ENCODE peak calls at places on chromosomes 3 and 15, in seven cellular contexts. One of them, this sample, is unnamed. For H3K4me1, the result is how much of the 10 kb centered on the place peaks cover.

GRCh38 chr15:52095597-52096262 is 16.8 kb downstream of the BCL2L10 start:
- DNase-seq in tibial artery: no peak
- DNase-seq in fibroblast of lung: peak
- DNase-seq in colonic mucosa: no peak
- DNase-seq in heart left ventricle: no peak
- DNase-seq in cardiac muscle cell: peak
- DNase-seq in lower lobe of right lung: no peak
- DNase-seq in this sample: no peak

GRCh38 chr3:51706021-51706485 is 815 bp upstream of the GRM2 start:
- DNase-seq in cardiac muscle cell: no peak
- DNase-seq in fibroblast of lung: no peak
- DNase-seq in heart left ventricle: no peak
- DNase-seq in lower lobe of right lung: peak
- DNase-seq in tibial artery: peak
- DNase-seq in colonic mucosa: no peak
- DNase-seq in this sample: no peak

GRCh38 chr3:131688370-131688769 is 185.6 kb upstream of the MRPL3 start:
- DNase-seq in tibial artery: no peak
- DNase-seq in fibroblast of lung: peak
- DNase-seq in colonic mucosa: no peak
- DNase-seq in heart left ventricle: no peak
- DNase-seq in cardiac muscle cell: peak
- DNase-seq in lower lobe of right lung: no peak
- DNase-seq in this sample: no peak

GRCh38 chr15:62021991-62022600 is 38.2 kb downstream of the VPS13C start:
- DNase-seq in colonic mucosa: no peak
- DNase-seq in tibial artery: no peak
- DNase-seq in heart left ventricle: no peak
- DNase-seq in lower lobe of right lung: no peak
- DNase-seq in cardiac muscle cell: peak
- DNase-seq in fibroblast of lung: no peak
- DNase-seq in this sample: no peak

GRCh38 chr3:50287262-50287661 is 5.0 kb downstream of the IFRD2 start:
- DNase-seq in tibial artery: no peak
- DNase-seq in fibroblast of lung: no peak
- DNase-seq in lower lobe of right lung: no peak
- DNase-seq in colonic mucosa: no peak
- DNase-seq in cardiac muscle cell: no peak
- DNase-seq in heart left ventricle: peak
- DNase-seq in this sample: no peak

GRCh38 chr15:40938530-40938870 is 9.4 kb downstream of the DLL4 start:
- DNase-seq in fibroblast of lung: no peak
- DNase-seq in heart left ventricle: no peak
- DNase-seq in tibial artery: no peak
- DNase-seq in cardiac muscle cell: no peak
- DNase-seq in colonic mucosa: no peak
- DNase-seq in lower lobe of right lung: no peak
- DNase-seq in this sample: no peak

GRCh38 chr15:96330450-96331140 is at the start of gene NR2F2:
- DNase-seq in cardiac muscle cell: peak
- DNase-seq in tibial artery: peak
- DNase-seq in lower lobe of right lung: peak
- DNase-seq in colonic mucosa: peak
- DNase-seq in fibroblast of lung: peak
- DNase-seq in heart left ventricle: peak
- DNase-seq in this sample: no peak

GRCh38 chr3:73255609-73256029 is 194.2 kb downstream of the EBLN2 start:
- DNase-seq in cardiac muscle cell: peak
- DNase-seq in fibroblast of lung: peak
- DNase-seq in tibial artery: no peak
- DNase-seq in colonic mucosa: peak
- DNase-seq in lower lobe of right lung: no peak
- DNase-seq in heart left ventricle: no peak
- DNase-seq in this sample: no peak

GRCh38 chr15:59561547-59561946 is 50.0 kb upstream of the GCNT3 start:
- DNase-seq in cardiac muscle cell: no peak
- DNase-seq in lower lobe of right lung: no peak
- DNase-seq in fibroblast of lung: no peak
- DNase-seq in tibial artery: no peak
- DNase-seq in colonic mucosa: no peak
- DNase-seq in heart left ventricle: no peak
- DNase-seq in this sample: no peak

GRCh38 chr3:156409694-156410093 is 145.2 kb downstream of the SSR3 start:
- DNase-seq in colonic mucosa: no peak
- DNase-seq in heart left ventricle: no peak
- DNase-seq in tibial artery: no peak
- DNase-seq in fibroblast of lung: peak
- DNase-seq in lower lobe of right lung: no peak
- DNase-seq in cardiac muscle cell: no peak
- DNase-seq in this sample: no peak

GRCh38 chr3:53744351-53744750 is 101.9 kb downstream of the CHDH start:
- DNase-seq in tibial artery: no peak
- DNase-seq in heart left ventricle: no peak
- DNase-seq in fibroblast of lung: no peak
- DNase-seq in lower lobe of right lung: no peak
- DNase-seq in colonic mucosa: peak
- DNase-seq in cardiac muscle cell: no peak
- DNase-seq in this sample: no peak

GRCh38 chr3:137687181-137687880 is 76.8 kb upstream of the SOX14 start:
- DNase-seq in tibial artery: no peak
- DNase-seq in colonic mucosa: no peak
- DNase-seq in fibroblast of lung: no peak
- DNase-seq in lower lobe of right lung: no peak
- DNase-seq in cardiac muscle cell: no peak
- DNase-seq in heart left ventricle: no peak
- DNase-seq in this sample: no peak

GRCh38 chr3:100254168-100254777 is 6.5 kb upstream of the TBC1D23 start:
- DNase-seq in heart left ventricle: peak
- DNase-seq in cardiac muscle cell: peak
- DNase-seq in lower lobe of right lung: peak
- DNase-seq in colonic mucosa: peak
- DNase-seq in tibial artery: no peak
- DNase-seq in fibroblast of lung: peak
- DNase-seq in this sample: peak

GRCh38 chr3:170657312-170657711 is 71.4 kb upstream of the SLC7A14 start:
- DNase-seq in cardiac muscle cell: no peak
- DNase-seq in fibroblast of lung: no peak
- DNase-seq in tibial artery: no peak
- DNase-seq in colonic mucosa: no peak
- DNase-seq in lower lobe of right lung: no peak
- DNase-seq in heart left ventricle: no peak
- DNase-seq in this sample: no peak

GRCh38 chr3:186921578-186921977 is 8.7 kb upstream of the ST6GAL1 start:
- DNase-seq in lower lobe of right lung: no peak
- DNase-seq in tibial artery: no peak
- DNase-seq in colonic mucosa: no peak
- DNase-seq in cardiac muscle cell: no peak
- DNase-seq in fibroblast of lung: no peak
- DNase-seq in heart left ventricle: no peak
- DNase-seq in this sample: no peak

GRCh38 chr3:127304121-127304744 is 16.4 kb upstream of the PRR20G start:
- DNase-seq in heart left ventricle: no peak
- DNase-seq in cardiac muscle cell: no peak
- DNase-seq in fibroblast of lung: no peak
- DNase-seq in colonic mucosa: peak
- DNase-seq in lower lobe of right lung: peak
- DNase-seq in tibial artery: no peak
- DNase-seq in this sample: peak

DNA sequence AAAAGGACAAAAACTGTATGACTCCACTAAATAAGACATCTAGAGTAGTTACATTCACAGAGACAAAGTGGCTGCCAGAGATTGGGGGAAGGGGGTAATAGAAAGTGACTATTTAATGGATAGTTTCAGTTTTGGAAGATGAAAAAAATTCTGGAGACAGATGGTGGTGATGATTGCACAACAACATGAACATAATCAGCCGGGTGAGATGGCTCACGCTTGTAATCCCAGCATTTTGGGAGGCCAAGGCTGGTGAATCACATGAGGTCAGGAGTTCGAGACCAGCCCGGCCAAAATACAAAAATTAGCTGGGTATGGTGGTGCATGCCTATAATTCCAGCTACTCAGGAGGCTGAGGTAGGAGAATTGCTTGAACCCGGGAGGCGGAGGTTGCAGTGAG is 40.5 kb downstream of the DPP8 start:
- DNase-seq in heart left ventricle: no peak
- DNase-seq in colonic mucosa: no peak
- DNase-seq in fibroblast of lung: peak
- DNase-seq in cardiac muscle cell: peak
- DNase-seq in tibial artery: no peak
- DNase-seq in lower lobe of right lung: no peak
- DNase-seq in this sample: no peak
- H3K4me1 ChIP-seq in heart left ventricle: under half
- H3K4me1 ChIP-seq in colonic mucosa: under half
- H3K4me1 ChIP-seq in fibroblast of lung: under half
- H3K4me1 ChIP-seq in cardiac muscle cell: under half
- H3K4me1 ChIP-seq in tibial artery: under half
- H3K4me1 ChIP-seq in lower lobe of right lung: under half
- H3K4me1 ChIP-seq in this sample: under half

GRCh38 chr3:9949115-9949514 is 3.1 kb downstream of the PRRT3 start:
- DNase-seq in fibroblast of lung: no peak
- DNase-seq in tibial artery: no peak
- DNase-seq in lower lobe of right lung: no peak
- DNase-seq in heart left ventricle: no peak
- DNase-seq in colonic mucosa: no peak
- DNase-seq in cardiac muscle cell: no peak
- DNase-seq in this sample: no peak

GRCh38 chr3:9951126-9951525 is 1.1 kb downstream of the PRRT3 start:
- DNase-seq in heart left ventricle: no peak
- DNase-seq in fibroblast of lung: no peak
- DNase-seq in tibial artery: no peak
- DNase-seq in lower lobe of right lung: no peak
- DNase-seq in cardiac muscle cell: no peak
- DNase-seq in colonic mucosa: no peak
- DNase-seq in this sample: no peak

GRCh38 chr3:9949626-9950025 is 2.6 kb downstream of the PRRT3 start:
- DNase-seq in cardiac muscle cell: no peak
- DNase-seq in lower lobe of right lung: no peak
- DNase-seq in colonic mucosa: no peak
- DNase-seq in heart left ventricle: no peak
- DNase-seq in tibial artery: no peak
- DNase-seq in fibroblast of lung: no peak
- DNase-seq in this sample: no peak

GRCh38 chr3:9951962-9952805 is at the start of gene PRRT3:
- DNase-seq in heart left ventricle: no peak
- DNase-seq in fibroblast of lung: peak
- DNase-seq in tibial artery: no peak
- DNase-seq in lower lobe of right lung: peak
- DNase-seq in colonic mucosa: no peak
- DNase-seq in cardiac muscle cell: peak
- DNase-seq in this sample: peak

GRCh38 chr3:9951598-9951961 is 628 bp downstream of the PRRT3 start:
- DNase-seq in cardiac muscle cell: no peak
- DNase-seq in fibroblast of lung: no peak
- DNase-seq in colonic mucosa: no peak
- DNase-seq in tibial artery: no peak
- DNase-seq in lower lobe of right lung: no peak
- DNase-seq in heart left ventricle: no peak
- DNase-seq in this sample: peak
- H3K4me3 ChIP-seq in cardiac muscle cell: peak
- H3K4me3 ChIP-seq in fibroblast of lung: peak
- H3K4me3 ChIP-seq in colonic mucosa: peak
- H3K4me3 ChIP-seq in tibial artery: peak
- H3K4me3 ChIP-seq in lower lobe of right lung: peak
- H3K4me3 ChIP-seq in heart left ventricle: no peak
- H3K4me3 ChIP-seq in this sample: peak

DNA sequence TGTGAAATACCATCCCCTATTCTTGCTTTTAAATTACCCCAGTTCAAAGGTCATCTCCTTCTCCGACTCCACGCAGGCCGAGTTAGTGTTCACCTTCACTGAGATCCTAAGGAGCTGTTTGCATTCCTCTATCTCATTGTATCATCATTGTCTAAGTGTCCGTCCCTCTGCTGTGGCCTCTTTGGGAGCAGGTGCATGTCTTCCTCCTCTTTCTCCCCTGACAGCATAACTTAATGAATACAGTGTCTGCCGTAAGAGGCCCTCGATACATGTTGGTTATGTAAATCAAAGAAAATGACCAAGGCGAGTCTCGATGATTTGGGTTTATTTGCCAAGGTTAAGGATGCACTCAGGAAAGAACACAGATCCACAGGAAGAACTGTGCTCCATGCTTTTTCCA is 4.9 kb upstream of the PPP1R2 start:
- DNase-seq in cardiac muscle cell: no peak
- DNase-seq in fibroblast of lung: no peak
- DNase-seq in colonic mucosa: no peak
- DNase-seq in heart left ventricle: no peak
- DNase-seq in lower lobe of right lung: no peak
- DNase-seq in tibial artery: no peak
- DNase-seq in this sample: no peak
- H3K4me1 ChIP-seq in cardiac muscle cell: under half
- H3K4me1 ChIP-seq in fibroblast of lung: under half
- H3K4me1 ChIP-seq in colonic mucosa: under half
- H3K4me1 ChIP-seq in heart left ventricle: half or more
- H3K4me1 ChIP-seq in lower lobe of right lung: under half
- H3K4me1 ChIP-seq in tibial artery: under half
- H3K4me1 ChIP-seq in this sample: under half

GRCh38 chr15:71411538-71412482 is 296.5 kb downstream of the THSD4 start:
- DNase-seq in fibroblast of lung: peak
- DNase-seq in lower lobe of right lung: peak
- DNase-seq in heart left ventricle: peak
- DNase-seq in tibial artery: peak
- DNase-seq in colonic mucosa: peak
- DNase-seq in cardiac muscle cell: peak
- DNase-seq in this sample: no peak
- H3K4me3 ChIP-seq in fibroblast of lung: no peak
- H3K4me3 ChIP-seq in lower lobe of right lung: no peak
- H3K4me3 ChIP-seq in heart left ventricle: no peak
- H3K4me3 ChIP-seq in tibial artery: peak
- H3K4me3 ChIP-seq in colonic mucosa: no peak
- H3K4me3 ChIP-seq in cardiac muscle cell: no peak
- H3K4me3 ChIP-seq in this sample: no peak

DNA sequence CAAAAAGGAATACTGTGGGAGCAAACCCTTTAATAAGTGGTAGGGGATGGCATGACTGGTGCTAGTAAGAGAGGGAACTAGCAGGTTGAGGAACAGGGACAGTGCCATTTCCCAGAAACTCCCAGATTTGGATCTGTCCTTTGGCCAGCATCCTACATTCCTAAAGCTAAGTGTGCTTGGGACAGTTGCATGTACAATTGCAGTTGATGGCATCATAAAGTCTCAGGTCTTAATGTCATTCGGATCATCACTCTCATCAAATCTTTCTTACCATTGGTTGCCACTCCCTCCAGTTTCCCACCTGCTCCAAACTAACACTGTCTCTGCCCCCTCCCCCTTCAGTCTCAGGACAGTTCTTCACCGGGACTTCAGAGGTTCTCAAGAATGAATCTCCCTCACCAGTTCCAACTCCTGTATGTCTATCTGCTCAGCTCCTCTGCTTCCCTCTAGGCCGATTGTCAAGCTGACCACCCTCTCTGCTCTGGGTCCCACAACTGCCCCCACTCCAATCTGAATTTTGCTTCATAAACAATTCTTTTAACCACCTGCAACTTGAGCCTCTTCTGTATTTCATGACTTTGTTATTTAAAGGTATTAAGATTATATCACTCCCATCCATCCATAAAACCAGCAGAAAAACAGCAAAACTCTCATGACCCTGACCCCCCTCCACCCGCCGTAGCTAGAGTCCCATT is 260.8 kb downstream of the CGGBP1 start:
- DNase-seq in tibial artery: no peak
- DNase-seq in heart left ventricle: no peak
- DNase-seq in colonic mucosa: no peak
- DNase-seq in fibroblast of lung: no peak
- DNase-seq in cardiac muscle cell: no peak
- DNase-seq in lower lobe of right lung: no peak
- DNase-seq in this sample: no peak
- H3K4me1 ChIP-seq in tibial artery: under half
- H3K4me1 ChIP-seq in heart left ventricle: under half
- H3K4me1 ChIP-seq in colonic mucosa: under half
- H3K4me1 ChIP-seq in fibroblast of lung: under half
- H3K4me1 ChIP-seq in cardiac muscle cell: under half
- H3K4me1 ChIP-seq in lower lobe of right lung: under half
- H3K4me1 ChIP-seq in this sample: under half